ENCODE peak calls at places on chromosomes 5 and 9, in five cellular contexts. O, L, X, Z and F are unnamed samples.

GRCh38 chr5:158711927-158712529 is 387.7 kb downstream of the EBF1 start:
- DNase-seq in O (no peak), L (no peak), X (no peak), Z (no peak), F (no peak)

GRCh38 chr5:16551628-16552027 is 65.2 kb downstream of the RETREG1 start:
- DNase-seq in O (no peak), L (no peak), X (no peak), Z (no peak), F (no peak)

GRCh38 chr9:74122229-74122628 is 374.9 kb upstream of the RORB start:
- DNase-seq in X (no peak), O (no peak), L (no peak), Z (no peak), F (no peak)

GRCh38 chr5:87120518-87121314 is 147.0 kb upstream of the RASA1 start:
- DNase-seq in Z (no peak), O (no peak), L (no peak), X (peak), F (peak)

GRCh38 chr5:129460951-129461815 is 1.1 kb downstream of the ADAMTS19 start:
- DNase-seq in O (peak), Z (peak), X (no peak), L (peak), F (peak)

GRCh38 chr9:135605238-135605781 is 34.0 kb downstream of the GLT6D1 start:
- DNase-seq in X (no peak), O (no peak), L (no peak), Z (no peak), F (no peak)

GRCh38 chr9:119844431-119844830 is 475.2 kb upstream of the BRINP1 start:
- DNase-seq in X (no peak), L (no peak), Z (no peak), O (no peak), F (no peak)

GRCh38 chr9:249025-249424 is 34.4 kb downstream of the DOCK8 start:
- DNase-seq in X (no peak), Z (no peak), O (no peak), L (no peak), F (no peak)

GRCh38 chr9:126499005-126499910 is 114.5 kb upstream of the LMX1B start:
- DNase-seq in Z (no peak), L (no peak), X (peak), O (peak), F (peak)